ENCODE peak calls at places on chromosomes 6 and 20, in six cellular contexts. One of them, this sample, is unnamed.
A peak's percentile ranks its signal among the peaks of the same experiment; 100 is the strongest.

GRCh38 chr6:16751251-16751946 is 9.9 kb downstream of the ATXN1 start:
- DNase-seq in transverse colon: no peak
- DNase-seq in GM10248: no peak
- DNase-seq in left ventricle myocardium inferior: no peak
- DNase-seq in adrenal gland: no peak
- DNase-seq in A549: no peak
- DNase-seq in this sample: no peak

GRCh38 chr6:105824732-105825131 is 261.4 kb upstream of the PRDM1 start:
- DNase-seq in adrenal gland: no peak
- DNase-seq in GM10248: peak; percentile 30
- DNase-seq in A549: no peak
- DNase-seq in transverse colon: no peak
- DNase-seq in left ventricle myocardium inferior: no peak
- DNase-seq in this sample: no peak

GRCh38 chr6:156703719-156704118 is 73.5 kb upstream of the ARID1B start:
- DNase-seq in left ventricle myocardium inferior: no peak
- DNase-seq in A549: no peak
- DNase-seq in transverse colon: no peak
- DNase-seq in GM10248: no peak
- DNase-seq in adrenal gland: no peak
- DNase-seq in this sample: no peak

GRCh38 chr6:105892577-105893262 is 193.4 kb upstream of the PRDM1 start:
- DNase-seq in A549: no peak
- DNase-seq in GM10248: peak; percentile 68
- DNase-seq in adrenal gland: no peak
- DNase-seq in left ventricle myocardium inferior: no peak
- DNase-seq in transverse colon: peak; percentile 58
- DNase-seq in this sample: no peak

GRCh38 chr6:71287038-71287437 is 1.6 kb upstream of the OGFRL1 start:
- DNase-seq in left ventricle myocardium inferior: no peak
- DNase-seq in A549: no peak
- DNase-seq in adrenal gland: peak; percentile 74
- DNase-seq in transverse colon: peak; percentile 13
- DNase-seq in GM10248: no peak
- DNase-seq in this sample: no peak

GRCh38 chr6:35980991-35981645 is 43.3 kb downstream of the SLC26A8 start:
- DNase-seq in A549: no peak
- DNase-seq in left ventricle myocardium inferior: no peak
- DNase-seq in adrenal gland: no peak
- DNase-seq in GM10248: no peak
- DNase-seq in transverse colon: no peak
- DNase-seq in this sample: no peak

GRCh38 chr20:37984018-37984785 is 49.1 kb downstream of the TTI1 start:
- DNase-seq in GM10248: no peak
- DNase-seq in adrenal gland: peak; percentile 69
- DNase-seq in A549: no peak
- DNase-seq in left ventricle myocardium inferior: peak; percentile 26
- DNase-seq in transverse colon: no peak
- DNase-seq in this sample: no peak

GRCh38 chr6:7841781-7842468 is 68.7 kb downstream of the TXNDC5 start:
- DNase-seq in GM10248: no peak
- DNase-seq in left ventricle myocardium inferior: no peak
- DNase-seq in adrenal gland: no peak
- DNase-seq in A549: no peak
- DNase-seq in transverse colon: no peak
- DNase-seq in this sample: no peak

GRCh38 chr20:58173091-58173490 is 55.4 kb downstream of the ANKRD60 start:
- DNase-seq in GM10248: no peak
- DNase-seq in A549: no peak
- DNase-seq in left ventricle myocardium inferior: no peak
- DNase-seq in adrenal gland: no peak
- DNase-seq in transverse colon: no peak
- DNase-seq in this sample: no peak

DNA sequence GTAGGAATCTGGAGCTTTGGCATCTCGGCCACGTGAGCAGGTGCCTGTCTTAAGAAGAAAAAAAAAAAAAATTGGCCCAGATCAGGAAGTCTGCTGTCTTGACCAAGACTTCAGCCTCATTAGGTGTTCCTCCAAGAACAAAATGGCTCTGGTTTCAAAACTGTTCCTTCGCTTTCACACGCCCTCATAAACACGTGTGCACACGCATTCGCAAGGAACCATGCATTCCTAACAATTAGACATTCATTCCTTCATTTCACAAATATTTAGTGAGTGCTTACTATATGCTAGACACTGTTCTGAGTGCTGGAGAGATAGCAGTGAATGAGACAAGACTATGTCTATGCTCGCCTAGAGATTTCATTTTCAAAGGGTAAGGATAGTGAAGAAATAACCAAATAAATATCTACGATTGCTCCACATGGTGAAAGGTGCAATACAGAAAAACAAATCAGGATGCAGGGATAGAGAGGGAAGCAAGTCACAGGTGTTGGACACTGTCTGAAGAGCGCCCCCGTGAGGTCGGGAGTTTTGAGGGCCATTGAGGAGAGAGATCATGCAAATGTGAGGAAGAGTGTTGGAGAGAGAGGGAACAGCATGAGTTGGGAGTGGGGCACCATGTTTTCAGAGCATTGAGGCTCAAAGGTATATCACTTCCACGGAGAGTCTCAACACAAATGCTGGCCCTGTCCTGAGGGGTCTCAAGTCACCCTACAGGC is 53.3 kb downstream of the CCDC170 start:
- DNase-seq in A549: no peak
- DNase-seq in left ventricle myocardium inferior: no peak
- DNase-seq in transverse colon: no peak
- DNase-seq in GM10248: no peak
- DNase-seq in adrenal gland: no peak
- DNase-seq in this sample: no peak
- TF ChIP-seq CTCF in A549: peak; percentile 9
- TF ChIP-seq CTCF in left ventricle myocardium inferior: no peak
- TF ChIP-seq CTCF in transverse colon: no peak
- TF ChIP-seq CTCF in GM10248: peak; percentile 4
- TF ChIP-seq CTCF in adrenal gland: no peak
- TF ChIP-seq CTCF in this sample: no peak

GRCh38 chr6:117404548-117404947 is 21.2 kb downstream of the ROS1 start:
- DNase-seq in A549: no peak
- DNase-seq in GM10248: no peak
- DNase-seq in transverse colon: no peak
- DNase-seq in left ventricle myocardium inferior: no peak
- DNase-seq in adrenal gland: no peak
- DNase-seq in this sample: no peak
- TF ChIP-seq CTCF in A549: no peak
- TF ChIP-seq CTCF in GM10248: peak; percentile 8
- TF ChIP-seq CTCF in transverse colon: no peak
- TF ChIP-seq CTCF in left ventricle myocardium inferior: no peak
- TF ChIP-seq CTCF in adrenal gland: no peak
- TF ChIP-seq CTCF in this sample: no peak

GRCh38 chr20:18024606-18025127 is 33.0 kb downstream of the OVOL2 start:
- DNase-seq in left ventricle myocardium inferior: no peak
- DNase-seq in GM10248: no peak
- DNase-seq in transverse colon: no peak
- DNase-seq in adrenal gland: no peak
- DNase-seq in A549: no peak
- DNase-seq in this sample: no peak
- TF ChIP-seq CTCF in left ventricle myocardium inferior: no peak
- TF ChIP-seq CTCF in GM10248: no peak
- TF ChIP-seq CTCF in transverse colon: no peak
- TF ChIP-seq CTCF in adrenal gland: no peak
- TF ChIP-seq CTCF in A549: no peak
- TF ChIP-seq CTCF in this sample: no peak

DNA sequence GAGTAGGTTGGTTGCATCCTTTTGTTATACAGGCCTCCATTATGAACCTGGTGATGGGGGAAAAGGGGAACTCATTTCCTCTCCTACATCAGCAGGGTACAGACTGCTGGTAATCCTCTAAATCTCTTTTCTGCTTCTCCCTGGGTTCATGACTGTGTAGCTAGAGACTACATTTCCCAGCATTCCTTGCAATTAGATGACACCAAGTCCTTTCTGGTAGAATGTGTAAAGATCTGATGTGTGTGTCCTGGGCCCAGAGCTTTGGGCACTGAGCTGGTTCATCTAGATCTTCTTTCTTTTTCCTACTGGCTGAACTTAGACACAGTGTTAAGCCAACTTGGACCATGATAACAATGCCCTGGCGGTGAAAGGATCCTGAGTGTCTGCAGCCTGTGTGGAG is 104.7 kb upstream of the IFNGR1 start:
- DNase-seq in transverse colon: no peak
- DNase-seq in A549: no peak
- DNase-seq in left ventricle myocardium inferior: no peak
- DNase-seq in GM10248: no peak
- DNase-seq in adrenal gland: no peak
- DNase-seq in this sample: no peak
- TF ChIP-seq CTCF in transverse colon: no peak
- TF ChIP-seq CTCF in A549: no peak
- TF ChIP-seq CTCF in left ventricle myocardium inferior: no peak
- TF ChIP-seq CTCF in GM10248: no peak
- TF ChIP-seq CTCF in adrenal gland: no peak
- TF ChIP-seq CTCF in this sample: no peak

DNA sequence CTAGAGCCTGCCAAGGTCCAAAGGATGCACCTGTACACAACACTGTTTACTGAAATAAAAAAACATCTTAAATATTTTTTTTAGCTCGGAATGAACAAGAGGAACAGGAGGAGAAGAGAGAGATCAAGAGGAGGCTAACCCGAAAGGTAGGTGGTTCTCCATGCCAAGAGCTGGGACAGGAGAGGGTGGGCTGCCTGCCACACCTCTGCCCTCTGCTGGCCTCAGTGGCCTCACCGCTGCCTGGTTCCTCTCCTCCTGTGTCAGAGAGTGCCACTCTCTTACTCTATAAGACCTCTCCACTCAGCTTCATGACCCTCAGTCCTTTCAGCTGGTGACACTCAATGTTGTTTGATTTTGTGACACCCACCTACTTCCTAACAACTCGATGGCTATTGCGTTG is 50.2 kb downstream of the TBC1D7 start:
- DNase-seq in transverse colon: no peak
- DNase-seq in left ventricle myocardium inferior: no peak
- DNase-seq in GM10248: no peak
- DNase-seq in A549: no peak
- DNase-seq in adrenal gland: no peak
- DNase-seq in this sample: no peak
- TF ChIP-seq CTCF in transverse colon: no peak
- TF ChIP-seq CTCF in left ventricle myocardium inferior: peak; percentile 39
- TF ChIP-seq CTCF in GM10248: peak; percentile 46
- TF ChIP-seq CTCF in A549: no peak
- TF ChIP-seq CTCF in adrenal gland: no peak
- TF ChIP-seq CTCF in this sample: peak; percentile 50

GRCh38 chr6:33619166-33619565 is 2.0 kb upstream of the ITPR3 start:
- DNase-seq in A549: no peak
- DNase-seq in left ventricle myocardium inferior: no peak
- DNase-seq in adrenal gland: no peak
- DNase-seq in GM10248: no peak
- DNase-seq in transverse colon: no peak
- DNase-seq in this sample: no peak

GRCh38 chr6:33621396-33622388 is 570 bp downstream of the ITPR3 start:
- DNase-seq in GM10248: peak; percentile 59
- DNase-seq in transverse colon: peak; percentile 60
- DNase-seq in A549: no peak
- DNase-seq in adrenal gland: peak; percentile 68
- DNase-seq in left ventricle myocardium inferior: peak; percentile 58
- DNase-seq in this sample: no peak

GRCh38 chr6:33620158-33620583 is 951 bp upstream of the ITPR3 start:
- DNase-seq in A549: no peak
- DNase-seq in transverse colon: peak; percentile 63
- DNase-seq in GM10248: peak; percentile 52
- DNase-seq in adrenal gland: no peak
- DNase-seq in left ventricle myocardium inferior: no peak
- DNase-seq in this sample: no peak

GRCh38 chr6:33622456-33623431 is 1.6 kb downstream of the ITPR3 start:
- DNase-seq in A549: no peak
- DNase-seq in transverse colon: peak; percentile 59
- DNase-seq in left ventricle myocardium inferior: no peak
- DNase-seq in GM10248: no peak
- DNase-seq in adrenal gland: no peak
- DNase-seq in this sample: no peak

GRCh38 chr6:33620584-33621395 is at the start of gene ITPR3:
- DNase-seq in GM10248: peak; percentile 97
- DNase-seq in transverse colon: peak; percentile 81
- DNase-seq in left ventricle myocardium inferior: peak; percentile 46
- DNase-seq in adrenal gland: no peak
- DNase-seq in A549: peak; percentile 72
- DNase-seq in this sample: no peak
- TF ChIP-seq CTCF in GM10248: no peak
- TF ChIP-seq CTCF in transverse colon: no peak
- TF ChIP-seq CTCF in left ventricle myocardium inferior: no peak
- TF ChIP-seq CTCF in adrenal gland: no peak
- TF ChIP-seq CTCF in A549: peak; percentile 5
- TF ChIP-seq CTCF in this sample: no peak

GRCh38 chr20:54981181-54981580 is 505.8 kb downstream of the DOK5 start:
- DNase-seq in left ventricle myocardium inferior: no peak
- DNase-seq in adrenal gland: no peak
- DNase-seq in GM10248: no peak
- DNase-seq in A549: no peak
- DNase-seq in transverse colon: no peak
- DNase-seq in this sample: no peak

GRCh38 chr20:54984104-54984448 is 508.7 kb downstream of the DOK5 start:
- DNase-seq in adrenal gland: no peak
- DNase-seq in A549: no peak
- DNase-seq in left ventricle myocardium inferior: no peak
- DNase-seq in transverse colon: no peak
- DNase-seq in GM10248: no peak
- DNase-seq in this sample: no peak

GRCh38 chr20:54985100-54985499 is 509.7 kb downstream of the DOK5 start:
- DNase-seq in transverse colon: no peak
- DNase-seq in GM10248: no peak
- DNase-seq in A549: no peak
- DNase-seq in adrenal gland: no peak
- DNase-seq in left ventricle myocardium inferior: no peak
- DNase-seq in this sample: no peak

DNA sequence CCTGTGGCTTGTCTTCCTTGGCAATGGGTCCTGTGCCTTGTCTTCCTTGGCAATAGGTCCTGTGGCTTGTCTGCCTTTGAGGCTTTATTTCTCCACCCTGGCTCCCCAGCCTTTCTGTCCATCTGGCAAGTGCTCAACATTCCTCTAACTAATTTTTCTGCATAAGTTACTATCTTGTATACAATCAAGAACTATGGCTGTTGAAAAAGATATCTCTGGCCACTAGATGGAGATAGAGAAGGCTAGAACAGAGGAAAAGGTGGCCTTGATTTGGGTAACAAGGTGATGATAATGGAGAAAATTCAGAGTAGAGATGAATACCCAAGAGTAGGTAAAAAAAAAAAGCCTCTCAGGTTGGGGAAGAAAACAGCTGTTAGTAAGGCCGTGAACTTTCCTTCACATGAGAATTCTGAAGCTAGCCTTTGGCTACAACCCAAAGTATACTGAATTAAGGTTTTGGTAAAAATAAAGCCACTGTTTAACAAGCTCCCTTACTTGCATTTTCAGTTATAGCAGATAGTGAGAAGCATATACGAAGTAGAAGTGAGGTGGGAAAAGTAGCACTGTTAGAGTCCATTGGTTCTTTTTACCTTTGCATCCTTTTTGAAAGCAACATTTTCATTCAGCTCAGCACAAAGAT is 505.0 kb downstream of the DOK5 start:
- DNase-seq in adrenal gland: no peak
- DNase-seq in A549: no peak
- DNase-seq in GM10248: no peak
- DNase-seq in left ventricle myocardium inferior: no peak
- DNase-seq in transverse colon: no peak
- DNase-seq in this sample: no peak
- TF ChIP-seq CTCF in adrenal gland: peak; percentile 41
- TF ChIP-seq CTCF in A549: peak; percentile 29
- TF ChIP-seq CTCF in GM10248: peak; percentile 17
- TF ChIP-seq CTCF in left ventricle myocardium inferior: peak; percentile 45
- TF ChIP-seq CTCF in transverse colon: peak; percentile 26
- TF ChIP-seq CTCF in this sample: peak; percentile 62

GRCh38 chr6:130457605-130458004 is 91.8 kb downstream of the TMEM200A start:
- DNase-seq in transverse colon: no peak
- DNase-seq in left ventricle myocardium inferior: no peak
- DNase-seq in A549: no peak
- DNase-seq in adrenal gland: no peak
- DNase-seq in GM10248: no peak
- DNase-seq in this sample: no peak
- TF ChIP-seq CTCF in transverse colon: no peak
- TF ChIP-seq CTCF in left ventricle myocardium inferior: no peak
- TF ChIP-seq CTCF in A549: no peak
- TF ChIP-seq CTCF in adrenal gland: no peak
- TF ChIP-seq CTCF in GM10248: no peak
- TF ChIP-seq CTCF in this sample: no peak

This sample was measured in progenitor cell of endocrine pancreas.